ENCODE peak calls at places on chromosomes 5 and 9, in five cellular contexts. One of them, this sample, is unnamed.
A peak's percentile ranks its signal among the peaks of the same experiment; 100 is the strongest.

GRCh38 chr5:30502277-30502676 is 691.2 kb upstream of the CDH6 start:
- DNase-seq in gastrocnemius medialis: no peak
- DNase-seq in activated T-helper 1 cell treated with anti-CD3 and anti-CD28 coated beads, Interleukin-2, amount 50 U/mL, for 16 hours: no peak
- DNase-seq in H7: no peak
- DNase-seq in uterus: no peak
- DNase-seq in this sample: no peak

GRCh38 chr9:99822096-99822595 is 461 bp downstream of the NR4A3 start:
- DNase-seq in uterus: no peak
- DNase-seq in H7: no peak
- DNase-seq in activated T-helper 1 cell treated with anti-CD3 and anti-CD28 coated beads, Interleukin-2, amount 50 U/mL, for 16 hours: no peak
- DNase-seq in gastrocnemius medialis: peak; percentile 24
- DNase-seq in this sample: no peak

GRCh38 chr5:116454417-116454927 is 120.2 kb downstream of the SEMA6A start:
- DNase-seq in H7: no peak
- DNase-seq in uterus: no peak
- DNase-seq in activated T-helper 1 cell treated with anti-CD3 and anti-CD28 coated beads, Interleukin-2, amount 50 U/mL, for 16 hours: no peak
- DNase-seq in gastrocnemius medialis: no peak
- DNase-seq in this sample: no peak

GRCh38 chr9:98851730-98852462 is 44.4 kb downstream of the GALNT12 start:
- DNase-seq in H7: no peak
- DNase-seq in uterus: no peak
- DNase-seq in gastrocnemius medialis: no peak
- DNase-seq in activated T-helper 1 cell treated with anti-CD3 and anti-CD28 coated beads, Interleukin-2, amount 50 U/mL, for 16 hours: no peak
- DNase-seq in this sample: no peak

GRCh38 chr5:76696254-76696653 is 19.7 kb upstream of the F2R start:
- DNase-seq in uterus: no peak
- DNase-seq in gastrocnemius medialis: no peak
- DNase-seq in activated T-helper 1 cell treated with anti-CD3 and anti-CD28 coated beads, Interleukin-2, amount 50 U/mL, for 16 hours: no peak
- DNase-seq in H7: no peak
- DNase-seq in this sample: no peak

GRCh38 chr5:56148453-56148971 is 84.6 kb downstream of the ANKRD55 start:
- DNase-seq in uterus: no peak
- DNase-seq in gastrocnemius medialis: no peak
- DNase-seq in H7: no peak
- DNase-seq in activated T-helper 1 cell treated with anti-CD3 and anti-CD28 coated beads, Interleukin-2, amount 50 U/mL, for 16 hours: no peak
- DNase-seq in this sample: no peak

GRCh38 chr5:133691448-133691847 is 79.1 kb upstream of the FSTL4 start:
- DNase-seq in uterus: no peak
- DNase-seq in H7: no peak
- DNase-seq in activated T-helper 1 cell treated with anti-CD3 and anti-CD28 coated beads, Interleukin-2, amount 50 U/mL, for 16 hours: no peak
- DNase-seq in gastrocnemius medialis: no peak
- DNase-seq in this sample: no peak

GRCh38 chr9:130051855-130052254 is 1.9 kb upstream of the GPR107 start:
- DNase-seq in H7: no peak
- DNase-seq in gastrocnemius medialis: no peak
- DNase-seq in uterus: no peak
- DNase-seq in activated T-helper 1 cell treated with anti-CD3 and anti-CD28 coated beads, Interleukin-2, amount 50 U/mL, for 16 hours: no peak
- DNase-seq in this sample: no peak

GRCh38 chr9:131704195-131704983 is 35.5 kb downstream of the RAPGEF1 start:
- DNase-seq in uterus: no peak
- DNase-seq in gastrocnemius medialis: no peak
- DNase-seq in activated T-helper 1 cell treated with anti-CD3 and anti-CD28 coated beads, Interleukin-2, amount 50 U/mL, for 16 hours: no peak
- DNase-seq in H7: no peak
- DNase-seq in this sample: no peak

GRCh38 chr5:139765040-139765408 is 30.6 kb upstream of the PSD2 start:
- DNase-seq in activated T-helper 1 cell treated with anti-CD3 and anti-CD28 coated beads, Interleukin-2, amount 50 U/mL, for 16 hours: no peak
- DNase-seq in gastrocnemius medialis: no peak
- DNase-seq in uterus: no peak
- DNase-seq in H7: no peak
- DNase-seq in this sample: no peak

GRCh38 chr9:32291370-32291769 is 93.1 kb upstream of the ACO1 start:
- DNase-seq in gastrocnemius medialis: no peak
- DNase-seq in activated T-helper 1 cell treated with anti-CD3 and anti-CD28 coated beads, Interleukin-2, amount 50 U/mL, for 16 hours: no peak
- DNase-seq in uterus: no peak
- DNase-seq in H7: no peak
- DNase-seq in this sample: no peak

GRCh38 chr5:79495311-79495710 is 18.6 kb downstream of the HOMER1 start:
- DNase-seq in H7: no peak
- DNase-seq in activated T-helper 1 cell treated with anti-CD3 and anti-CD28 coated beads, Interleukin-2, amount 50 U/mL, for 16 hours: no peak
- DNase-seq in uterus: no peak
- DNase-seq in gastrocnemius medialis: no peak
- DNase-seq in this sample: no peak

GRCh38 chr9:121860744-121861143 is 209.3 kb downstream of the DAB2IP start:
- DNase-seq in uterus: peak; percentile 73
- DNase-seq in activated T-helper 1 cell treated with anti-CD3 and anti-CD28 coated beads, Interleukin-2, amount 50 U/mL, for 16 hours: no peak
- DNase-seq in gastrocnemius medialis: no peak
- DNase-seq in H7: no peak
- DNase-seq in this sample: peak; percentile 44